ENCODE peak calls at places on chromosomes 5 and 9, in nine cellular contexts. U is WTC11; O is fibroblast of villous mesenchyme; Z is NCI-H446 treated with DMSO at 0.1 percent for 48 hours; Q is astrocyte of the hippocampus; D is HCEC 1CT; W is heart right ventricle; N is activated CD8-positive, alpha-beta memory T cell treated with anti-CD3 and anti-CD28 coated beads for 24 hours; P is body of pancreas. E is an unnamed sample.

GRCh38 chr5:42840279-42840678 is 28.6 kb upstream of the SELENOP start:
- DNase-seq in U (no peak), O (peak), Z (no peak), Q (peak), D (peak), W (peak), N (no peak), P (peak), E (no peak)

GRCh38 chr5:129135633-129136032 is 41.1 kb downstream of the ISOC1 start:
- DNase-seq in U (peak), O (peak), Z (no peak), Q (no peak), D (no peak), W (no peak), N (no peak), P (no peak), E (peak)

GRCh38 chr5:108560581-108560980 is 178.7 kb upstream of the FBXL17 start:
- DNase-seq in U (no peak), O (peak), Z (no peak), Q (peak), D (peak), W (peak), N (no peak), P (no peak), E (no peak)

GRCh38 chr5:77882670-77883257 is 106.6 kb upstream of the TBCA start:
- DNase-seq in U (no peak), O (peak), Z (no peak), Q (no peak), D (peak), W (no peak), N (no peak), P (no peak), E (peak)

GRCh38 chr5:61754792-61755191 is 422.7 kb downstream of the ZSWIM6 start:
- DNase-seq in U (no peak), O (no peak), Z (no peak), Q (no peak), D (no peak), W (no peak), N (no peak), P (no peak), E (no peak)

GRCh38 chr5:138233280-138233679 is 20.2 kb upstream of the CDC23 start:
- DNase-seq in U (no peak), O (no peak), Z (no peak), Q (no peak), D (no peak), W (no peak), N (no peak), P (no peak), E (no peak)

GRCh38 chr5:159419567-159419966 is 89.3 kb upstream of the IL12B start:
- DNase-seq in U (no peak), O (no peak), Z (no peak), Q (no peak), D (no peak), W (no peak), N (no peak), P (no peak), E (peak)

GRCh38 chr9:135752281-135753204 is 50.6 kb downstream of the KCNT1 start:
- DNase-seq in U (no peak), O (no peak), Z (no peak), Q (no peak), D (no peak), W (no peak), N (no peak), P (no peak), E (no peak)

GRCh38 chr5:179455320-179455719 is 95.0 kb upstream of the RUFY1 start:
- DNase-seq in U (no peak), O (no peak), Z (no peak), Q (no peak), D (no peak), W (no peak), N (no peak), P (no peak), E (no peak)

GRCh38 chr5:179403426-179404147 is 58.3 kb upstream of the ADAMTS2 start:
- DNase-seq in U (no peak), O (no peak), Z (no peak), Q (no peak), D (no peak), W (no peak), N (peak), P (no peak), E (no peak)

GRCh38 chr5:173327948-173328895 is at the start of gene STC2:
- DNase-seq in U (peak), O (peak), Z (no peak), Q (peak), D (peak), W (peak), N (peak), P (peak), E (peak)

GRCh38 chr5:135591277-135591676 is 12.5 kb upstream of the CXCL14 start:
- DNase-seq in U (no peak), O (no peak), Z (no peak), Q (no peak), D (no peak), W (no peak), N (no peak), P (no peak), E (no peak)

GRCh38 chr9:137384116-137384756 is 38.7 kb downstream of the EXD3 start:
- DNase-seq in U (peak), O (no peak), Z (no peak), Q (no peak), D (peak), W (no peak), N (no peak), P (no peak), E (no peak)

GRCh38 chr9:117098331-117098730 is 316.5 kb downstream of the ASTN2 start:
- DNase-seq in U (no peak), O (no peak), Z (no peak), Q (no peak), D (no peak), W (no peak), N (no peak), P (no peak), E (no peak)

E was measured in ELR.